ENCODE peak calls at places on chromosomes 5 and 9, in ten cellular contexts. One of them, this sample, is unnamed.
A peak's percentile ranks its signal among the peaks of the same experiment; 100 is the strongest.

GRCh38 chr9:95508242-95508967 is 8.4 kb downstream of the PTCH1 start:
- DNase-seq in uterus: no peak
- DNase-seq in heart left ventricle: no peak
- DNase-seq in stomach: no peak
- DNase-seq in NB4: peak; percentile 55
- DNase-seq in prostate gland: no peak
- DNase-seq in tibial nerve: no peak
- DNase-seq in IMR-90: no peak
- DNase-seq in ovary: peak; percentile 59
- DNase-seq in body of pancreas: no peak
- DNase-seq in this sample: no peak

GRCh38 chr5:116576043-116576713 is 1.6 kb upstream of the SEMA6A start:
- DNase-seq in uterus: peak; percentile 56
- DNase-seq in heart left ventricle: peak; percentile 77
- DNase-seq in stomach: peak; percentile 55
- DNase-seq in NB4: peak; percentile 47
- DNase-seq in prostate gland: peak; percentile 16
- DNase-seq in tibial nerve: no peak
- DNase-seq in IMR-90: peak; percentile 19
- DNase-seq in ovary: peak; percentile 80
- DNase-seq in body of pancreas: peak; percentile 70
- DNase-seq in this sample: peak; percentile 68

GRCh38 chr5:178266581-178266980 is 34.0 kb upstream of the PHYKPL start:
- DNase-seq in uterus: no peak
- DNase-seq in heart left ventricle: no peak
- DNase-seq in stomach: no peak
- DNase-seq in NB4: no peak
- DNase-seq in prostate gland: no peak
- DNase-seq in tibial nerve: no peak
- DNase-seq in IMR-90: no peak
- DNase-seq in ovary: no peak
- DNase-seq in body of pancreas: no peak
- DNase-seq in this sample: no peak

GRCh38 chr5:151886741-151887261 is 37.9 kb downstream of the GLRA1 start:
- DNase-seq in uterus: no peak
- DNase-seq in heart left ventricle: no peak
- DNase-seq in stomach: no peak
- DNase-seq in NB4: no peak
- DNase-seq in prostate gland: no peak
- DNase-seq in tibial nerve: no peak
- DNase-seq in IMR-90: no peak
- DNase-seq in ovary: no peak
- DNase-seq in body of pancreas: no peak
- DNase-seq in this sample: no peak

GRCh38 chr9:113482341-113482740 is 18.8 kb downstream of the RGS3 start:
- DNase-seq in uterus: no peak
- DNase-seq in heart left ventricle: no peak
- DNase-seq in stomach: no peak
- DNase-seq in NB4: no peak
- DNase-seq in prostate gland: no peak
- DNase-seq in tibial nerve: no peak
- DNase-seq in IMR-90: no peak
- DNase-seq in ovary: no peak
- DNase-seq in body of pancreas: no peak
- DNase-seq in this sample: no peak

GRCh38 chr5:119537704-119538103 is 85.4 kb downstream of the HSD17B4 start:
- DNase-seq in uterus: no peak
- DNase-seq in heart left ventricle: no peak
- DNase-seq in stomach: peak; percentile 26
- DNase-seq in NB4: no peak
- DNase-seq in prostate gland: no peak
- DNase-seq in tibial nerve: no peak
- DNase-seq in IMR-90: peak; percentile 3
- DNase-seq in ovary: no peak
- DNase-seq in body of pancreas: no peak
- DNase-seq in this sample: no peak

GRCh38 chr9:129687391-129687790 is 21.9 kb downstream of the PRRX2 start:
- DNase-seq in uterus: no peak
- DNase-seq in heart left ventricle: no peak
- DNase-seq in stomach: peak; percentile 60
- DNase-seq in NB4: no peak
- DNase-seq in prostate gland: no peak
- DNase-seq in tibial nerve: no peak
- DNase-seq in IMR-90: no peak
- DNase-seq in ovary: no peak
- DNase-seq in body of pancreas: no peak
- DNase-seq in this sample: no peak

GRCh38 chr5:139636207-139636792 is 11.8 kb upstream of the CXXC5 start:
- DNase-seq in uterus: no peak
- DNase-seq in heart left ventricle: no peak
- DNase-seq in stomach: peak; percentile 61
- DNase-seq in NB4: no peak
- DNase-seq in prostate gland: no peak
- DNase-seq in tibial nerve: no peak
- DNase-seq in IMR-90: no peak
- DNase-seq in ovary: no peak
- DNase-seq in body of pancreas: peak; percentile 73
- DNase-seq in this sample: peak; percentile 76

GRCh38 chr9:18338042-18338441 is 135.9 kb upstream of the ADAMTSL1 start:
- DNase-seq in uterus: no peak
- DNase-seq in heart left ventricle: no peak
- DNase-seq in stomach: no peak
- DNase-seq in NB4: no peak
- DNase-seq in prostate gland: no peak
- DNase-seq in tibial nerve: no peak
- DNase-seq in IMR-90: peak; percentile 58
- DNase-seq in ovary: no peak
- DNase-seq in body of pancreas: no peak
- DNase-seq in this sample: no peak

GRCh38 chr5:61030163-61030482 is 85.1 kb downstream of the NDUFAF2 start:
- DNase-seq in uterus: no peak
- DNase-seq in heart left ventricle: no peak
- DNase-seq in stomach: no peak
- DNase-seq in NB4: no peak
- DNase-seq in prostate gland: no peak
- DNase-seq in tibial nerve: no peak
- DNase-seq in IMR-90: peak; percentile 71
- DNase-seq in ovary: no peak
- DNase-seq in body of pancreas: no peak
- DNase-seq in this sample: no peak

GRCh38 chr9:129763235-129763917 is 10.5 kb upstream of the PTGES start:
- DNase-seq in uterus: peak; percentile 68
- DNase-seq in heart left ventricle: no peak
- DNase-seq in stomach: no peak
- DNase-seq in NB4: no peak
- DNase-seq in prostate gland: no peak
- DNase-seq in tibial nerve: peak; percentile 40
- DNase-seq in IMR-90: peak; percentile 80
- DNase-seq in ovary: no peak
- DNase-seq in body of pancreas: peak; percentile 41
- DNase-seq in this sample: no peak

GRCh38 chr9:68703672-68704071 is 1.4 kb upstream of the PIP5K1B start:
- DNase-seq in uterus: no peak
- DNase-seq in heart left ventricle: no peak
- DNase-seq in stomach: no peak
- DNase-seq in NB4: no peak
- DNase-seq in prostate gland: no peak
- DNase-seq in tibial nerve: no peak
- DNase-seq in IMR-90: no peak
- DNase-seq in ovary: no peak
- DNase-seq in body of pancreas: no peak
- DNase-seq in this sample: no peak

GRCh38 chr9:68704498-68704803 is 589 bp upstream of the PIP5K1B start:
- DNase-seq in uterus: no peak
- DNase-seq in heart left ventricle: no peak
- DNase-seq in stomach: no peak
- DNase-seq in NB4: no peak
- DNase-seq in prostate gland: no peak
- DNase-seq in tibial nerve: no peak
- DNase-seq in IMR-90: no peak
- DNase-seq in ovary: no peak
- DNase-seq in body of pancreas: no peak
- DNase-seq in this sample: no peak

GRCh38 chr9:68705636-68706578 is 867 bp downstream of the PIP5K1B start:
- DNase-seq in uterus: no peak
- DNase-seq in heart left ventricle: peak; percentile 70
- DNase-seq in stomach: no peak
- DNase-seq in NB4: peak; percentile 45
- DNase-seq in prostate gland: no peak
- DNase-seq in tibial nerve: no peak
- DNase-seq in IMR-90: no peak
- DNase-seq in ovary: no peak
- DNase-seq in body of pancreas: peak; percentile 5
- DNase-seq in this sample: peak; percentile 32

GRCh38 chr9:68706579-68707201 is 1.6 kb downstream of the PIP5K1B start:
- DNase-seq in uterus: no peak
- DNase-seq in heart left ventricle: no peak
- DNase-seq in stomach: no peak
- DNase-seq in NB4: no peak
- DNase-seq in prostate gland: no peak
- DNase-seq in tibial nerve: no peak
- DNase-seq in IMR-90: no peak
- DNase-seq in ovary: no peak
- DNase-seq in body of pancreas: no peak
- DNase-seq in this sample: peak; percentile 25

DNA sequence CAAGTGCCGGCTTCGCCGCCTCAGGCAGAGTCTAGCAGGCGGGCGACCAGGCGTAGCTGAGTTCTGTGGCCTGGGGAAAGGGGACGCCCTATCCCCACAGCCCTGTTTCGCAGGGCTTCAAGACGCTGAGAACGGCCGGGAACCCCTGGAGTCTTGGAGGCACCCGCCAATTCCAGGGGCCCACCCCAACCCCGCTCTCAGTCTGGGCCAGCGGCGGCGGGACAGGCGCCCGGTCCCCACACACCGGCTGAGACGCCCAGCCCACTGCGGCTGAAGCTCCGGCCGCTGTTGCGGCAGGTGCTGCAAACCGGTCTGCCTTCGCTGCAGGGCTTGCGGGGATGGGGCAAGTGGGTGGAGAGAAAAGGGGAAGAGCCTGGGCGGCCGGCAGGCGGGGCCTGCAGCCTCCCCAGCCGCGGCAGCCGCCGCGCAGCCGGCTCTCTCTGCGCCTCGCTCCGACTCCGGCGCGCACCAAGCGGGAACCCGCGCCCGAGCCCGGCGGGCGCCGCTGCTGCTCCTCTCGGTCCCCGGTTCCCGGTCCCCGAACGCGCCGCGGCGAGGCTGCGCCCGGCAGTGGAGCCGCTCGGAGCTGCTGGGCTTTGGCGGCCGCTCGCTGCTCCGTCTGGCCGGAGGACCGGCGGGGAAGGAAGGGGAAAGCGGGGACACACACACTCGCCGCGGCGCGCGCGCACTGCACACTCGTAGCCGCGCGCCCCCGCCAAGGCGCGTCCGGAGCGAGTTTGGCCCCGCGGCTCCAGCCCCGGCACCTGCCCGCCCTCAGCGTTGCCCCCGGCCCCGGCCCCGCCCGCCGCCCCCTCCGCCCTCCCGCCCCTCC is at the start of gene PIP5K1B:
- DNase-seq in uterus: peak; percentile 30
- DNase-seq in heart left ventricle: peak; percentile 87
- DNase-seq in stomach: peak; percentile 88
- DNase-seq in NB4: peak; percentile 76
- DNase-seq in prostate gland: peak; percentile 65
- DNase-seq in tibial nerve: no peak
- DNase-seq in IMR-90: peak; percentile 29
- DNase-seq in ovary: peak; percentile 30
- DNase-seq in body of pancreas: peak; percentile 88
- DNase-seq in this sample: peak; percentile 82
- TF ChIP-seq POLR2A in uterus: peak; percentile 66
- TF ChIP-seq POLR2A in heart left ventricle: peak; percentile 59
- TF ChIP-seq POLR2A in stomach: peak; percentile 83
- TF ChIP-seq POLR2A in NB4: no peak
- TF ChIP-seq POLR2A in prostate gland: peak; percentile 52
- TF ChIP-seq POLR2A in tibial nerve: no peak
- TF ChIP-seq POLR2A in IMR-90: no peak
- TF ChIP-seq POLR2A in ovary: no peak
- TF ChIP-seq POLR2A in body of pancreas: peak; percentile 79
- TF ChIP-seq POLR2A in this sample: peak; percentile 73

GRCh38 chr5:129094087-129094923 is at the start of gene ISOC1:
- DNase-seq in uterus: peak; percentile 91
- DNase-seq in heart left ventricle: peak; percentile 96
- DNase-seq in stomach: peak; percentile 94
- DNase-seq in NB4: peak; percentile 90
- DNase-seq in prostate gland: peak; percentile 91
- DNase-seq in tibial nerve: peak; percentile 78
- DNase-seq in IMR-90: peak; percentile 86
- DNase-seq in ovary: peak; percentile 94
- DNase-seq in body of pancreas: peak; percentile 92
- DNase-seq in this sample: peak; percentile 68
- TF ChIP-seq POLR2A in uterus: peak; percentile 92
- TF ChIP-seq POLR2A in heart left ventricle: peak; percentile 95
- TF ChIP-seq POLR2A in stomach: peak; percentile 30
- TF ChIP-seq POLR2A in NB4: peak; percentile 68
- TF ChIP-seq POLR2A in prostate gland: peak; percentile 90
- TF ChIP-seq POLR2A in tibial nerve: peak; percentile 87
- TF ChIP-seq POLR2A in IMR-90: peak; percentile 69
- TF ChIP-seq POLR2A in ovary: peak; percentile 50
- TF ChIP-seq POLR2A in body of pancreas: peak; percentile 94
- TF ChIP-seq POLR2A in this sample: peak; percentile 90

DNA sequence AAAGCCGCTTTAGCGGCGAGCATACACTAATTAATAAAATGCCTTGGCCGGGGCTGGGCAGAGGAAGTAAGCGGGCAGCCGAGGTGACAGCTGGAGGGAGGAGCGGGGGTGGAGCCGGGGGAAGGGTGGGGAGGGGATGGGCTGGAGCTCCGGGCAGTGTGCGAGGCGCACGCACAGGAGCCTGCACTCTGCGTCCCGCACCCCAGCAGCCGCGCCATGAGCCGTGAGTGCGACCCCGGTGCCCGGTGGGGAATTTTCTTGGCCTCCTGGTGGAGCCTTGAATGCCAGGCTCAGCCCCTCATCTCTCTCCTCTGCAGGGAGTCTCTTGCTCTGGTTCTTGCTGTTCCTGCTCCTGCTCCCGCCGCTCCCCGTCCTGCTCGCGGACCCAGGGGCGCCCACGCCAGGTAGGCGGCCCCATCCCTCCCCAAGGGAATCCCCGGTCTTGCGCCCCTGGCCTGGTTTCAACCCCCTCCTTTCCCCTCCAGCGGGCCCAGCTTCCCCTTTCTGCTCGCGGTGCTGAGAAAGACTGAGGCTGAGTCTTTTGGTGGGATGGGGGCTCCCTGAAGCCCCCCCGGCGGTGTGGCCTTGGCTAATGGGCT is at the start of gene PTGS1:
- DNase-seq in uterus: no peak
- DNase-seq in heart left ventricle: peak; percentile 77
- DNase-seq in stomach: peak; percentile 68
- DNase-seq in NB4: peak; percentile 81
- DNase-seq in prostate gland: no peak
- DNase-seq in tibial nerve: no peak
- DNase-seq in IMR-90: peak; percentile 38
- DNase-seq in ovary: peak; percentile 35
- DNase-seq in body of pancreas: peak; percentile 51
- DNase-seq in this sample: peak; percentile 51
- TF ChIP-seq POLR2A in uterus: no peak
- TF ChIP-seq POLR2A in heart left ventricle: no peak
- TF ChIP-seq POLR2A in stomach: no peak
- TF ChIP-seq POLR2A in NB4: no peak
- TF ChIP-seq POLR2A in prostate gland: no peak
- TF ChIP-seq POLR2A in tibial nerve: no peak
- TF ChIP-seq POLR2A in IMR-90: no peak
- TF ChIP-seq POLR2A in ovary: no peak
- TF ChIP-seq POLR2A in body of pancreas: no peak
- TF ChIP-seq POLR2A in this sample: no peak

GRCh38 chr9:137086531-137087408 is at the start of gene MAN1B1:
- DNase-seq in uterus: peak; percentile 98
- DNase-seq in heart left ventricle: peak; percentile 100
- DNase-seq in stomach: peak; percentile 100
- DNase-seq in NB4: peak; percentile 99
- DNase-seq in prostate gland: peak; percentile 99
- DNase-seq in tibial nerve: peak; percentile 94
- DNase-seq in IMR-90: peak; percentile 98
- DNase-seq in ovary: peak; percentile 98
- DNase-seq in body of pancreas: peak; percentile 100
- DNase-seq in this sample: peak; percentile 98
- TF ChIP-seq POLR2A in uterus: peak; percentile 86
- TF ChIP-seq POLR2A in heart left ventricle: peak; percentile 77
- TF ChIP-seq POLR2A in stomach: peak; percentile 83
- TF ChIP-seq POLR2A in NB4: peak; percentile 60
- TF ChIP-seq POLR2A in prostate gland: peak; percentile 63
- TF ChIP-seq POLR2A in tibial nerve: peak; percentile 77
- TF ChIP-seq POLR2A in IMR-90: peak; percentile 58
- TF ChIP-seq POLR2A in ovary: peak; percentile 87
- TF ChIP-seq POLR2A in body of pancreas: peak; percentile 73
- TF ChIP-seq POLR2A in this sample: peak; percentile 79